ENCODE peak calls at places on chromosomes 11 and 22, in five cellular contexts. H is K562, E is GM12878, Z is A549, B is HepG2. S is an unnamed sample.

GRCh38 chr11:13134886-13135285 is 125.8 kb downstream of the RASSF10 start:
- DNase-seq in B (no peak), H (no peak), Z (no peak), E (no peak), S (peak)

GRCh38 chr22:38802671-38803121 is 8.8 kb upstream of the DNAL4 start:
- DNase-seq in E (no peak), H (no peak), Z (peak), B (peak), S (no peak)

GRCh38 chr11:27081056-27081455 is 40.4 kb downstream of the BBOX1 start:
- DNase-seq in H (no peak), B (no peak), E (no peak), Z (no peak), S (no peak)

GRCh38 chr11:44255406-44256071 is 54.4 kb downstream of the ALX4 start:
- DNase-seq in H (no peak), B (no peak), E (no peak), Z (no peak), S (no peak)

GRCh38 chr11:70848243-70848750 is 404.1 kb downstream of the SHANK2 start:
- DNase-seq in H (no peak), E (no peak), B (no peak), Z (no peak), S (no peak)

GRCh38 chr22:46969961-46970360 is 207.5 kb downstream of the TBC1D22A start:
- DNase-seq in B (no peak), E (no peak), H (peak), Z (no peak), S (no peak)

GRCh38 chr22:47174096-47174495 is 411.6 kb downstream of the TBC1D22A start:
- DNase-seq in E (no peak), H (no peak), Z (no peak), B (no peak), S (no peak)

GRCh38 chr11:133070790-133071189 is 461.5 kb downstream of the OPCML start:
- DNase-seq in B (no peak), E (no peak), Z (no peak), H (no peak), S (no peak)

GRCh38 chr11:102807921-102808320 is 10.0 kb upstream of the MMP1 start:
- DNase-seq in B (peak), E (no peak), H (peak), Z (peak), S (peak)

GRCh38 chr22:20811171-20811570 is 37.3 kb downstream of the SERPIND1 start:
- DNase-seq in E (no peak), Z (no peak), B (no peak), H (no peak), S (no peak)

GRCh38 chr11:33778682-33779081 is 4.4 kb upstream of the FBXO3 start:
- DNase-seq in E (no peak), H (no peak), B (no peak), Z (no peak), S (no peak)

GRCh38 chr11:33779849-33780528 is 5.7 kb upstream of the FBXO3 start:
- DNase-seq in E (no peak), B (peak), H (no peak), Z (no peak), S (no peak)

GRCh38 chr11:33775832-33776231 is 1.5 kb upstream of the FBXO3 start:
- DNase-seq in Z (no peak), H (no peak), B (no peak), E (peak), S (no peak)

GRCh38 chr11:33775064-33775807 is 916 bp upstream of the FBXO3 start:
- DNase-seq in Z (no peak), B (no peak), E (no peak), H (no peak), S (no peak)

GRCh38 chr11:33777906-33778305 is 3.6 kb upstream of the FBXO3 start:
- DNase-seq in H (no peak), E (no peak), B (no peak), Z (no peak), S (no peak)
- H3K4me3 ChIP-seq in H (no peak), E (no peak), B (no peak), Z (no peak), S (no peak)

GRCh38 chr11:78149646-78150045 is 10.2 kb upstream of the ALG8 start:
- DNase-seq in H (no peak), B (no peak), Z (peak), E (no peak), S (peak)
- TF ChIP-seq CTCF in H (peak), B (peak), Z (peak), E (no peak), S (no peak)

GRCh38 chr11:117203069-117203407 is 3.9 kb downstream of the TAGLN start:
- DNase-seq in H (no peak), Z (no peak), E (no peak), B (no peak), S (no peak)
- TF ChIP-seq MYC in H (no peak), Z (no peak), E (no peak), B (no peak), S (no peak)

GRCh38 chr22:50468626-50469025 is 6.2 kb downstream of the SBF1 start:
- DNase-seq in H (no peak), B (no peak), E (no peak), Z (no peak), S (no peak)

GRCh38 chr22:50471197-50471847 is 3.5 kb downstream of the SBF1 start:
- DNase-seq in E (no peak), H (no peak), Z (no peak), B (no peak), S (no peak)

GRCh38 chr22:50471962-50472361 is 2.9 kb downstream of the SBF1 start:
- DNase-seq in Z (no peak), E (no peak), B (no peak), H (no peak), S (no peak)

GRCh38 chr22:50469377-50470305 is 5.2 kb downstream of the SBF1 start:
- DNase-seq in B (no peak), H (peak), E (peak), Z (no peak), S (peak)

DNA sequence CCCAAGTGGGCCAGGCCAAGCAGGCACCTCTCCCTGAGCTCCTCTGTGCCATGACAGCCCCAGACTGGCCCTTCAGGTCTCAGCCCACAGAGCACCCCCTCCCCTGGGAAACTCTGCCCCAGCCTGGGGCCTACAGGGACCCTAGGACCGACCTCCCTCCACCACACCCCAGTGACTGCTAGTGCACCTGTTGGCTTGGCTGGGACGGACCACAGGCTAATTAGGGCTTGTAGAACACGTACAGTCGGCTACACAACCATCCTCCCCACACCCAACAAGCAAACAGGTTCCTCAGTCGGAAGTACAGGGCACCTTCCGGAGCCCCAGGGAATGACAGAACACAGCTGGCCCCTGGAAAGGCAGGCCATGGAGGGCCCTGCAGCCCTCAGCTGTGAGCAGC is 4.3 kb downstream of the SBF1 start:
- DNase-seq in B (no peak), E (no peak), Z (no peak), H (no peak), S (peak)
- H3K4me3 ChIP-seq in B (no peak), E (peak), Z (no peak), H (no peak), S (peak)